ENCODE peak calls at places on chromosomes 1 and 21, in eight cellular contexts. J is iris pigment epithelial cell; C is ecto neural progenitor cell; E is NCI-H524; Z is heart right ventricle; D is CD8-positive, alpha-beta memory T cell; U is HFFc6; N is adipocyte. Q is an unnamed sample.

GRCh38 chr1:177705839-177706238 is 264.0 kb downstream of the SEC16B start:
- DNase-seq in N (no peak), D (no peak), C (no peak), J (no peak), Z (no peak), U (no peak), E (no peak), Q (no peak)

GRCh38 chr1:119711804-119712341 is at the start of gene PHGDH:
- DNase-seq in C (peak), U (peak), N (peak), E (peak), Z (peak), J (peak), D (peak), Q (peak)

GRCh38 chr1:4960336-4960735 is 305.9 kb downstream of the AJAP1 start:
- DNase-seq in C (no peak), N (no peak), U (no peak), J (no peak), Z (no peak), D (no peak), E (no peak), Q (no peak)

GRCh38 chr1:44650159-44650831 is 24.0 kb downstream of the TMEM53 start:
- DNase-seq in D (no peak), C (peak), U (no peak), N (no peak), Z (peak), J (no peak), E (no peak), Q (no peak)

GRCh38 chr1:27527857-27528700 is 38.1 kb upstream of the WASF2 start:
- DNase-seq in E (peak), N (no peak), Z (no peak), D (peak), J (no peak), U (no peak), C (peak), Q (no peak)

GRCh38 chr1:185896863-185897262 is 162.7 kb downstream of the HMCN1 start:
- DNase-seq in N (peak), C (no peak), U (no peak), D (no peak), Z (no peak), E (no peak), J (peak), Q (no peak)

GRCh38 chr1:160710531-160711252 is 930 bp downstream of the CD48 start:
- DNase-seq in C (no peak), N (no peak), U (no peak), J (no peak), D (no peak), Z (no peak), E (no peak), Q (no peak)

GRCh38 chr1:74065081-74065480 is 132.9 kb downstream of the LRRIQ3 start:
- DNase-seq in J (no peak), N (no peak), Z (no peak), D (no peak), C (no peak), U (no peak), E (no peak), Q (no peak)

GRCh38 chr1:14522331-14523241 is 75.9 kb upstream of the KAZN start:
- DNase-seq in C (no peak), D (no peak), Z (peak), U (no peak), E (peak), J (peak), N (peak), Q (no peak)

GRCh38 chr1:236150972-236151371 is 8.6 kb downstream of the GPR137B start:
- DNase-seq in C (no peak), Z (no peak), E (no peak), N (no peak), D (no peak), J (no peak), U (no peak), Q (no peak)

GRCh38 chr21:41506526-41507520 is 1.1 kb downstream of the TMPRSS2 start:
- DNase-seq in U (no peak), E (no peak), N (peak), C (peak), J (no peak), Z (no peak), D (no peak), Q (no peak)

GRCh38 chr1:113542221-113542701 is 151.9 kb downstream of the MAGI3 start:
- DNase-seq in D (no peak), Z (no peak), J (peak), N (peak), U (peak), C (no peak), E (no peak), Q (no peak)

GRCh38 chr1:184743062-184743756 is 11.4 kb downstream of the EDEM3 start:
- DNase-seq in Z (no peak), U (no peak), J (no peak), D (peak), E (no peak), N (no peak), C (no peak), Q (no peak)

GRCh38 chr1:227541796-227542152 is 21.6 kb upstream of the ZNF678 start:
- DNase-seq in J (peak), E (no peak), Z (no peak), N (no peak), U (no peak), D (peak), C (peak), Q (no peak)

GRCh38 chr21:32136546-32136945 is 142.3 kb downstream of the MIS18A start:
- DNase-seq in U (no peak), E (no peak), D (no peak), C (peak), Z (no peak), J (no peak), N (no peak), Q (no peak)

GRCh38 chr1:2786329-2787162 is 14.9 kb downstream of the TTC34 start:
- DNase-seq in C (no peak), J (no peak), N (peak), Z (peak), E (no peak), D (peak), U (no peak), Q (peak)

GRCh38 chr1:87113313-87113712 is 198.9 kb downstream of the HS2ST1 start:
- DNase-seq in N (peak), J (peak), C (no peak), E (no peak), Z (peak), U (peak), D (no peak), Q (no peak)

GRCh38 chr1:243731301-243731891 is 118.6 kb downstream of the AKT3 start:
- DNase-seq in Z (peak), N (no peak), U (no peak), C (no peak), E (no peak), D (no peak), J (peak), Q (peak)

Q was measured in mucosa of gallbladder.